ENCODE peak calls at places on chromosomes 1 and 21, in four cellular contexts. O, V, I and H are unnamed samples.
A peak's percentile ranks its signal among the peaks of the same experiment; 100 is the strongest.

GRCh38 chr1:66576645-66577044 is 42.7 kb downstream of the SGIP1 start:
- DNase-seq in I (no peak), O (peak; percentile 5), V (no peak), H (peak; percentile 14)

GRCh38 chr1:228344631-228345072 is 62.0 kb downstream of the TRIM11 start:
- DNase-seq in O (no peak), V (peak; percentile 23), I (no peak), H (no peak)

GRCh38 chr21:39891111-39891510 is 23.9 kb downstream of the PCP4 start:
- DNase-seq in I (no peak), V (no peak), O (no peak), H (no peak)

GRCh38 chr1:54364613-54365012 is 41.6 kb downstream of the SSBP3 start:
- DNase-seq in V (no peak), O (no peak), I (no peak), H (no peak)

GRCh38 chr1:80217377-80217986 is 1211.0 kb upstream of the ADGRL4 start:
- DNase-seq in I (no peak), V (peak; percentile 48), O (peak; percentile 1), H (peak; percentile 41)

GRCh38 chr1:69258842-69259241 is 308.9 kb upstream of the LRRC7 start:
- DNase-seq in V (peak; percentile 8), I (no peak), O (no peak), H (no peak)

GRCh38 chr1:224825525-224826000 is 103.9 kb upstream of the DNAH14 start:
- DNase-seq in O (no peak), V (no peak), I (no peak), H (no peak)

GRCh38 chr21:14862794-14863720 is 201.7 kb downstream of the NRIP1 start:
- DNase-seq in O (peak; percentile 13), V (no peak), I (no peak), H (no peak)

GRCh38 chr21:33268736-33269441 is 2.7 kb downstream of the IL10RB start:
- DNase-seq in V (peak; percentile 22), O (peak; percentile 29), I (peak; percentile 96), H (no peak)

GRCh38 chr1:56190975-56191768 is 388.2 kb downstream of the PLPP3 start:
- DNase-seq in V (peak; percentile 16), O (peak; percentile 39), I (no peak), H (no peak)

GRCh38 chr1:53617382-53618217 is 121.4 kb downstream of the GLIS1 start:
- DNase-seq in O (no peak), I (no peak), V (no peak), H (no peak)

GRCh38 chr1:75482951-75483350 is 128.0 kb downstream of the SLC44A5 start:
- DNase-seq in V (no peak), O (no peak), I (no peak), H (no peak)

GRCh38 chr21:19607983-19608668 is 1204.5 kb upstream of the TMPRSS15 start:
- DNase-seq in O (no peak), V (no peak), I (no peak), H (no peak)

GRCh38 chr1:182110635-182111034 is 49.1 kb upstream of the ZNF648 start:
- DNase-seq in O (no peak), I (no peak), V (no peak), H (no peak)

GRCh38 chr1:231519166-231519565 is 9.3 kb upstream of the TSNAX start:
- DNase-seq in V (no peak), O (no peak), I (no peak), H (no peak)

GRCh38 chr1:155005076-155005971 is 2.7 kb downstream of the ZBTB7B start:
- DNase-seq in O (no peak), I (no peak), V (peak; percentile 79), H (no peak)

GRCh38 chr1:105793541-105794146 is 1262.8 kb upstream of the PRMT6 start:
- DNase-seq in V (peak; percentile 16), O (peak; percentile 39), I (no peak), H (peak; percentile 69)

GRCh38 chr1:83029916-83030315 is 969.0 kb downstream of the TTLL7 start:
- DNase-seq in V (no peak), I (no peak), O (no peak), H (no peak)

GRCh38 chr1:229408458-229409037 is 25.3 kb downstream of the ACTA1 start:
- DNase-seq in O (peak; percentile 55), I (no peak), V (no peak), H (peak; percentile 79)

GRCh38 chr1:169595764-169596711 is 9.8 kb upstream of the F5 start:
- DNase-seq in V (peak; percentile 27), O (peak; percentile 38), I (no peak), H (no peak)

GRCh38 chr1:109240158-109241152 is 8.9 kb upstream of the CELSR2 start:
- DNase-seq in O (no peak), V (no peak), I (no peak), H (peak; percentile 63)

GRCh38 chr1:204263240-204263848 is 49.6 kb upstream of the GOLT1A start:
- DNase-seq in O (no peak), I (no peak), V (no peak), H (peak; percentile 78)

GRCh38 chr1:116255933-116256649 is 117.0 kb upstream of the ATP1A1 start:
- DNase-seq in O (no peak), V (no peak), I (no peak), H (no peak)

GRCh38 chr1:98914547-98914946 is 90.1 kb downstream of the PLPPR5 start:
- DNase-seq in O (no peak), V (no peak), I (no peak), H (no peak)

GRCh38 chr21:36319767-36320420 is at the start of gene MORC3:
- DNase-seq in I (peak; percentile 98), V (peak; percentile 97), O (peak; percentile 97), H (peak; percentile 98)

GRCh38 chr1:17250601-17251000 is 1.7 kb downstream of the PADI3 start:
- DNase-seq in V (peak; percentile 82), I (no peak), O (no peak), H (no peak)
- TF ChIP-seq PBX3 in V (no peak), I (no peak), O (no peak), H (no peak)

GRCh38 chr1:1359668-1360468 is 1.5 kb upstream of the MXRA8 start:
- DNase-seq in I (no peak), V (no peak), O (peak; percentile 50), H (peak; percentile 84)
- TF ChIP-seq PBX3 in I (no peak), V (no peak), O (no peak), H (no peak)

GRCh38 chr21:46295177-46295711 is 9.1 kb downstream of the YBEY start:
- DNase-seq in I (no peak), V (no peak), O (peak; percentile 39), H (peak; percentile 37)
- TF ChIP-seq PBX3 in I (no peak), V (no peak), O (no peak), H (no peak)

GRCh38 chr21:25732091-25732760 is 2.5 kb downstream of the ATP5PF start:
- DNase-seq in O (no peak), V (no peak), I (no peak), H (no peak)

GRCh38 chr21:25734654-25735220 is at the start of the genes ATP5PF and GABPA:
- DNase-seq in V (peak; percentile 97), O (peak; percentile 97), I (peak; percentile 97), H (peak; percentile 91)

GRCh38 chr21:25733859-25734653 is 648 bp downstream of the ATP5PF start:
- DNase-seq in I (no peak), O (peak; percentile 62), V (peak; percentile 1), H (peak; percentile 24)

GRCh38 chr21:25735895-25736597 is 1.3 kb downstream of the GABPA start:
- DNase-seq in I (no peak), V (peak; percentile 2), O (peak; percentile 21), H (no peak)

DNA sequence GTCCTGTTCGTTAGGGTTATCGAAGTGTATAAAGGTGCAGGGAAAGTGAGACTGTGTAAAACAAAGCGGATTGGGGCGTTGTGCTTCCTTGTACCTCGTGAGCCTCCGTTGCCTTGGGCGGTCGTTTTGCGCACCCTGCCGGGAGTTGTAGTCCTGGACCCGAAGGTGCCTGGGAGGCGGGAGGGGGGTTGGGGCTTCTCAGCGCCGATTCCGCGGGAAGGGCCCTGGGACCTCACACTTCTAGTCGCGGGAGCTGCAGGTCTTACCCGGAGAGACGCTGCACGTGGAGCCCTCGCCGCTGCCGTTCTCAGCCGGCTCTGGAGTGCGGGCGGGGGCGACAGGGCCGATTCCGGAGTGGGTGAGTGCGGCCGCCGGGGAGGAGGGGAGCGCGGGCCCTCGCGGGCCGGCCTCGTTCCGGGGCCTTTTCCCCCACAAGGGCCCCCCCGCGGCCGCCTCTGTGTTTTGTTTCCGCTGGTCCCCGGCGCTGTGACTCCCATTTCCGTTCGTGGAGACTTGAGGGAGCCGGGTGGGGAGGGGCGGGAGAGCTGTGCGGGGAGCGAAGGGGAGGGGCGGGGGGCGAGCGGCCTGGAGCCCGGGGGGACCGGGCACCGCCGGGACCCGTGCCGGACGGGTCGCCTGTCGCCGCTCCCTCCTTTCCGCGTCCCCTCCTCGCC is 586 bp downstream of the GABPA start:
- DNase-seq in O (peak; percentile 80), I (no peak), V (peak; percentile 88), H (peak; percentile 91)
- TF ChIP-seq PBX3 in O (no peak), I (no peak), V (no peak), H (no peak)

GRCh38 chr1:15107897-15108296 is 45.6 kb upstream of the TMEM51 start:
- DNase-seq in I (no peak), O (no peak), V (no peak), H (no peak)

GRCh38 chr1:15107052-15107687 is 46.4 kb upstream of the TMEM51 start:
- DNase-seq in O (no peak), V (no peak), I (no peak), H (no peak)

GRCh38 chr1:15111597-15111996 is 42.0 kb upstream of the TMEM51 start:
- DNase-seq in V (no peak), O (no peak), I (no peak), H (no peak)

GRCh38 chr1:15110128-15110866 is 43.2 kb upstream of the TMEM51 start:
- DNase-seq in I (no peak), V (peak; percentile 19), O (peak; percentile 58), H (no peak)

GRCh38 chr1:15110867-15111230 is 42.7 kb upstream of the TMEM51 start:
- DNase-seq in V (no peak), O (peak; percentile 34), I (no peak), H (no peak)
- TF ChIP-seq PBX3 in V (no peak), O (no peak), I (no peak), H (no peak)

GRCh38 chr1:37892151-37893047 is 33.0 kb upstream of the MTF1 start:
- DNase-seq in O (no peak), V (no peak), I (no peak), H (no peak)
- TF ChIP-seq PBX3 in O (no peak), V (no peak), I (no peak), H (no peak)

DNA sequence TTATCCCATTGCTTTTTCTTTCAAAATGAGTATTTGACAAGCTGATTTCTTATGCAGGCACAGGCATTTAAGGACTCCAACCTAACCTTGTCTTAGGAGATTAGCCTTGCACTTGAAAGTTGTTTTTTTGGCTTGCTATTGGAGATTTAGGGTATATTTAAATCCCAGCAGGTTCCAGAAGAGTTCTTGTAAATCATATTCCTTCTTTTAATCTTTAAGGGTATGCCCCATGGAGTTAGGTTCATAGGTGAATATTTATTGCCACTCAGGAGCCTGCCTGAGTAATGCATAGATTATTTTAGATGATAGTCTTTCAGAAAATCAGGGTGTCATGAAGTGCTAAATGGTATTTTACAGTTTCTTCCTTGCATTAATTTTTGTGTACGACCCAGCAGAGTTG is 146.5 kb downstream of the PATJ start:
- DNase-seq in I (no peak), O (no peak), V (no peak), H (no peak)
- TF ChIP-seq PBX3 in I (no peak), O (no peak), V (no peak), H (no peak)

GRCh38 chr1:37032660-37033354 is 1.5 kb downstream of the GRIK3 start:
- DNase-seq in O (no peak), I (no peak), V (no peak), H (peak; percentile 52)
- TF ChIP-seq PBX3 in O (no peak), I (no peak), V (no peak), H (no peak)